ENCODE peak calls at places on chromosomes 11 and 22, in ten cellular contexts. Q, V, P, U, B, R, I, K, A and H are unnamed samples.

GRCh38 chr11:108887436-108888238 is 222.8 kb downstream of the DDX10 start:
- DNase-seq in R (no peak), Q (no peak), K (no peak), P (no peak), B (no peak), I (no peak), A (no peak), V (no peak), U (no peak), H (no peak)

GRCh38 chr11:69295995-69296889 is 2.3 kb downstream of the MYEOV start:
- DNase-seq in U (no peak), I (no peak), A (peak; percentile 41), R (peak; percentile 71), Q (no peak), V (no peak), B (peak; percentile 63), K (peak; percentile 36), P (no peak), H (no peak)

GRCh38 chr22:35191412-35191811 is 65.9 kb upstream of the HMGXB4 start:
- DNase-seq in A (no peak), K (no peak), V (no peak), Q (no peak), P (no peak), R (peak; percentile 38), B (no peak), I (peak; percentile 35), U (no peak), H (no peak)

GRCh38 chr11:1083621-1084551 is 9.2 kb downstream of the MUC2 start:
- DNase-seq in B (no peak), V (no peak), A (no peak), R (peak; percentile 12), I (no peak), Q (no peak), K (no peak), U (no peak), P (no peak), H (no peak)

GRCh38 chr11:44754876-44755552 is 28.3 kb downstream of the TSPAN18 start:
- DNase-seq in U (no peak), A (no peak), B (no peak), I (no peak), V (no peak), R (no peak), K (no peak), P (peak; percentile 63), Q (peak; percentile 57), H (no peak)

GRCh38 chr11:14642873-14643696 is 519 bp upstream of the PDE3B start:
- DNase-seq in I (no peak), Q (peak; percentile 44), R (no peak), B (no peak), U (no peak), V (no peak), A (no peak), P (no peak), K (no peak), H (no peak)

GRCh38 chr11:116702772-116703360 is 69.9 kb downstream of the BUD13 start:
- DNase-seq in A (no peak), B (no peak), K (no peak), P (peak; percentile 46), V (no peak), I (peak; percentile 21), R (no peak), U (no peak), Q (peak; percentile 74), H (no peak)

GRCh38 chr11:112343368-112344039 is 82.8 kb upstream of the PLET1 start:
- DNase-seq in P (no peak), K (no peak), A (no peak), I (no peak), Q (no peak), U (no peak), R (peak; percentile 14), B (no peak), V (no peak), H (no peak)

GRCh38 chr11:65609711-65610110 is 4.3 kb downstream of the MAP3K11 start:
- DNase-seq in Q (no peak), B (no peak), P (no peak), K (no peak), I (no peak), U (no peak), A (no peak), R (no peak), V (no peak), H (no peak)

GRCh38 chr11:79461144-79461543 is 20.3 kb upstream of the TENM4 start:
- DNase-seq in R (peak; percentile 75), I (no peak), A (no peak), B (peak; percentile 70), K (no peak), Q (peak; percentile 77), V (peak; percentile 65), U (no peak), P (peak; percentile 29), H (no peak)

GRCh38 chr11:2577071-2578005 is 122.5 kb downstream of the KCNQ1OT1 start:
- DNase-seq in B (peak; percentile 74), I (no peak), V (peak; percentile 35), K (no peak), Q (peak; percentile 61), A (no peak), R (no peak), P (peak; percentile 0), U (no peak), H (no peak)

GRCh38 chr22:39959640-39960447 is at the start of gene TMA7B:
- DNase-seq in P (peak; percentile 79), K (peak; percentile 21), A (no peak), U (peak; percentile 15), R (peak; percentile 56), I (peak; percentile 32), B (peak; percentile 68), V (no peak), Q (peak; percentile 85), H (no peak)

GRCh38 chr11:32396331-32396730 is 39.0 kb downstream of the WT1 start:
- DNase-seq in V (no peak), K (no peak), B (no peak), I (no peak), A (no peak), P (no peak), Q (no peak), U (no peak), R (no peak), H (no peak)
- H3K4me3 ChIP-seq in V (no peak overlapping the region), K (no peak overlapping the region), B (no peak overlapping the region), I (no peak overlapping the region), A (no peak overlapping the region), P (no peak overlapping the region), Q (no peak overlapping the region), U (no peak overlapping the region), R (no peak overlapping the region), H (no peak overlapping the region)

GRCh38 chr11:35387341-35387982 is 31.9 kb downstream of the SLC1A2 start:
- DNase-seq in V (no peak), U (no peak), Q (no peak), R (no peak), I (no peak), A (no peak), P (no peak), K (no peak), B (no peak), H (no peak)
- TF ChIP-seq CTCF in V (no peak), U (no peak), Q (no peak), R (no peak), I (peak; percentile 68), A (no peak), P (no peak), K (no peak), B (no peak), H (peak; percentile 41)

GRCh38 chr11:118734031-118734430 is 54.6 kb upstream of the TREH start:
- DNase-seq in U (no peak), K (no peak), R (no peak), V (no peak), Q (no peak), I (no peak), A (no peak), P (no peak), B (no peak), H (no peak)
- H3K4me3 ChIP-seq in U (no peak overlapping the region), K (no peak overlapping the region), R (no peak overlapping the region), V (no peak overlapping the region), Q (no peak overlapping the region), I (no peak overlapping the region), A (no peak overlapping the region), P (no peak overlapping the region), B (no peak overlapping the region), H (no peak overlapping the region)

DNA sequence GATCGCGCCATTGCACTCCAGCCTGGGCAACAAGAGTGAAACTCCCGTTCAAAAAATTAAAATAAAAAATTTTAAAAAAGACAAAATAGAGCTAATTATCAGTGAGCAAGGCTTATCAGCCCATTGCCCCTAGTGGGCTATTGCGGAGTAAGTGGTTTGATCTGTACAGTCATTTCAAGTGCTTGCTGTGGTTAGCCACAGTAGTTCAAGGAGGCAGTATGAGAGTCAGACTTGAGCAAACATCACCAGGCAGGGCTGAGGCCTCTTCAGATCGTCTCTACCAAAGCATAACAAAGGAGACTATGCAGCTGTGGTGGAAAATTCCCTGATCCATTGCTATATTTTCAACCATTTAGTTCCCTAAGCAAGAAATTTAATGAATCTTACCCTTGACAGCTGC is 4.3 kb upstream of the SBF2 start:
- DNase-seq in V (peak; percentile 32), I (peak; percentile 89), P (no peak), R (peak; percentile 73), B (no peak), A (no peak), K (peak; percentile 90), Q (no peak), U (no peak), H (no peak)
- TF ChIP-seq CTCF in V (peak; percentile 32), I (peak; percentile 20), P (no peak), R (peak; percentile 18), B (no peak), A (no peak), K (peak; percentile 54), Q (peak; percentile 53), U (no peak), H (peak; percentile 57)

GRCh38 chr11:58905716-58906547 is 33.4 kb upstream of the GLYATL1 start:
- DNase-seq in U (peak; percentile 48), K (peak; percentile 71), V (peak; percentile 65), I (peak; percentile 70), Q (peak; percentile 95), B (peak; percentile 84), A (peak; percentile 58), R (peak; percentile 78), P (peak; percentile 73), H (no peak)

GRCh38 chr11:58902881-58903280 is 36.4 kb upstream of the GLYATL1 start:
- DNase-seq in B (no peak), V (no peak), P (no peak), R (no peak), A (no peak), U (no peak), K (no peak), Q (no peak), I (no peak), H (no peak)

GRCh38 chr11:58898106-58898505 is 41.2 kb upstream of the GLYATL1 start:
- DNase-seq in A (no peak), U (no peak), B (no peak), I (no peak), K (no peak), Q (no peak), R (no peak), V (no peak), P (no peak), H (no peak)

GRCh38 chr11:58905141-58905715 is 34.1 kb upstream of the GLYATL1 start:
- DNase-seq in A (no peak), R (peak; percentile 23), P (peak; percentile 65), I (no peak), Q (peak; percentile 87), B (peak; percentile 64), K (no peak), U (no peak), V (peak; percentile 45), H (no peak)

GRCh38 chr11:58900479-58901420 is 38.5 kb upstream of the GLYATL1 start:
- DNase-seq in R (peak; percentile 75), A (peak; percentile 87), I (no peak), B (peak; percentile 87), P (peak; percentile 61), Q (peak; percentile 99), V (peak; percentile 85), U (peak; percentile 47), K (peak; percentile 61), H (peak; percentile 13)
- H3K4me3 ChIP-seq in R (no peak overlapping the region), A (no peak overlapping the region), I (peak overlapping the region; percentile 12), B (no peak overlapping the region), P (no peak overlapping the region), Q (peak overlapping the region; percentile 33), V (no peak overlapping the region), U (no peak overlapping the region), K (peak overlapping the region; percentile 44), H (no peak overlapping the region)